ENCODE peak calls at places on chromosomes 5 and 9, in nine cellular contexts. J, K, F, U, Y, W, R, G and T are unnamed samples.

GRCh38 chr5:73673161-73673591 is 47.2 kb downstream of the ARHGEF28 start:
- DNase-seq in J (no peak), K (peak), F (no peak), U (no peak), Y (no peak), W (no peak), R (no peak), G (no peak), T (peak)

GRCh38 chr5:113192541-113192940 is 215.9 kb downstream of the DCP2 start:
- DNase-seq in J (no peak), K (no peak), F (no peak), U (no peak), Y (no peak), W (no peak), R (no peak), G (no peak), T (no peak)

GRCh38 chr9:122192261-122192875 is 32.7 kb downstream of the MORN5 start:
- DNase-seq in J (no peak), K (no peak), F (no peak), U (no peak), Y (no peak), W (no peak), R (no peak), G (no peak), T (no peak)

GRCh38 chr5:53422539-53422938 is 57.9 kb upstream of the FST start:
- DNase-seq in J (no peak), K (no peak), F (no peak), U (no peak), Y (no peak), W (no peak), R (no peak), G (no peak), T (no peak)

GRCh38 chr5:38745836-38746732 is 99.7 kb upstream of the OSMR start:
- DNase-seq in J (no peak), K (no peak), F (no peak), U (no peak), Y (no peak), W (peak), R (no peak), G (no peak), T (no peak)

GRCh38 chr5:120108586-120109254 is 355.4 kb upstream of the PRR16 start:
- DNase-seq in J (no peak), K (no peak), F (no peak), U (no peak), Y (no peak), W (no peak), R (no peak), G (no peak), T (no peak)

GRCh38 chr5:124745367-124746251 is 830 bp downstream of the ZNF608 start:
- DNase-seq in J (no peak), K (no peak), F (no peak), U (no peak), Y (no peak), W (no peak), R (no peak), G (no peak), T (no peak)

GRCh38 chr5:55440188-55440646 is 94.5 kb downstream of the PLPP1 start:
- DNase-seq in J (peak), K (no peak), F (no peak), U (no peak), Y (peak), W (no peak), R (no peak), G (peak), T (no peak)

GRCh38 chr9:108776920-108777650 is 78.7 kb downstream of the ACTL7B start:
- DNase-seq in J (no peak), K (peak), F (no peak), U (no peak), Y (no peak), W (no peak), R (no peak), G (no peak), T (no peak)

GRCh38 chr9:125534934-125535701 is 171.9 kb downstream of the MAPKAP1 start:
- DNase-seq in J (no peak), K (no peak), F (no peak), U (no peak), Y (no peak), W (no peak), R (no peak), G (no peak), T (no peak)